ENCODE peak calls at places on chromosomes 12 and 14, in six cellular contexts. One of them, this sample, is unnamed.

GRCh38 chr14:99726538-99727095 is 42.5 kb downstream of the CYP46A1 start:
- DNase-seq in T-helper 9 cell: no peak
- DNase-seq in hypothalamus: no peak
- DNase-seq in PC-3: no peak
- DNase-seq in T-helper 2 cell: no peak
- DNase-seq in ELR: no peak
- DNase-seq in this sample: no peak

GRCh38 chr12:124721501-124722154 is 142.0 kb downstream of the SCARB1 start:
- DNase-seq in T-helper 9 cell: no peak
- DNase-seq in hypothalamus: no peak
- DNase-seq in PC-3: no peak
- DNase-seq in T-helper 2 cell: no peak
- DNase-seq in ELR: no peak
- DNase-seq in this sample: no peak

GRCh38 chr12:25272937-25273526 is 22.3 kb upstream of the KRAS start:
- DNase-seq in T-helper 9 cell: no peak
- DNase-seq in hypothalamus: no peak
- DNase-seq in PC-3: no peak
- DNase-seq in T-helper 2 cell: no peak
- DNase-seq in ELR: no peak
- DNase-seq in this sample: no peak

GRCh38 chr14:34935552-34935951 is 47.2 kb upstream of the SRP54 start:
- DNase-seq in T-helper 9 cell: no peak
- DNase-seq in hypothalamus: no peak
- DNase-seq in PC-3: no peak
- DNase-seq in T-helper 2 cell: no peak
- DNase-seq in ELR: no peak
- DNase-seq in this sample: no peak

GRCh38 chr12:50197297-50197727 is 30.1 kb upstream of the CERS5 start:
- DNase-seq in T-helper 9 cell: no peak
- DNase-seq in hypothalamus: no peak
- DNase-seq in PC-3: no peak
- DNase-seq in T-helper 2 cell: no peak
- DNase-seq in ELR: no peak
- DNase-seq in this sample: no peak

GRCh38 chr12:59940676-59941342 is 345.0 kb downstream of the SLC16A7 start:
- DNase-seq in T-helper 9 cell: no peak
- DNase-seq in hypothalamus: no peak
- DNase-seq in PC-3: no peak
- DNase-seq in T-helper 2 cell: no peak
- DNase-seq in ELR: no peak
- DNase-seq in this sample: no peak

GRCh38 chr12:93569656-93570551 is 2.6 kb upstream of the SOCS2 start:
- DNase-seq in T-helper 9 cell: peak; percentile 69
- DNase-seq in hypothalamus: peak; percentile 42
- DNase-seq in PC-3: peak; percentile 76
- DNase-seq in T-helper 2 cell: peak; percentile 75
- DNase-seq in ELR: peak; percentile 93
- DNase-seq in this sample: peak; percentile 69

GRCh38 chr14:73763396-73763795 is 49.2 kb upstream of the PNMA1 start:
- DNase-seq in T-helper 9 cell: no peak
- DNase-seq in hypothalamus: no peak
- DNase-seq in PC-3: no peak
- DNase-seq in T-helper 2 cell: no peak
- DNase-seq in ELR: no peak
- DNase-seq in this sample: no peak

GRCh38 chr14:51014625-51015024 is 70.3 kb upstream of the PYGL start:
- DNase-seq in T-helper 9 cell: no peak
- DNase-seq in hypothalamus: no peak
- DNase-seq in PC-3: peak; percentile 89
- DNase-seq in T-helper 2 cell: no peak
- DNase-seq in ELR: no peak
- DNase-seq in this sample: peak; percentile 72

GRCh38 chr14:100321473-100322137 is 1.5 kb upstream of the SLC25A47 start:
- DNase-seq in T-helper 9 cell: no peak
- DNase-seq in hypothalamus: no peak
- DNase-seq in PC-3: no peak
- DNase-seq in T-helper 2 cell: no peak
- DNase-seq in ELR: no peak
- DNase-seq in this sample: no peak

GRCh38 chr12:15684896-15685658 is 104.1 kb downstream of the EPS8 start:
- DNase-seq in T-helper 9 cell: no peak
- DNase-seq in hypothalamus: no peak
- DNase-seq in PC-3: no peak
- DNase-seq in T-helper 2 cell: no peak
- DNase-seq in ELR: no peak
- DNase-seq in this sample: no peak

GRCh38 chr14:39232554-39233415 is 930 bp upstream of the MIA2 start:
- DNase-seq in T-helper 9 cell: no peak
- DNase-seq in hypothalamus: no peak
- DNase-seq in PC-3: no peak
- DNase-seq in T-helper 2 cell: peak; percentile 23
- DNase-seq in ELR: peak; percentile 51
- DNase-seq in this sample: peak; percentile 61

GRCh38 chr14:103332143-103332919 is 1.7 kb upstream of the EIF5 start:
- DNase-seq in T-helper 9 cell: no peak
- DNase-seq in hypothalamus: no peak
- DNase-seq in PC-3: no peak
- DNase-seq in T-helper 2 cell: no peak
- DNase-seq in ELR: no peak
- DNase-seq in this sample: no peak

GRCh38 chr14:91125801-91126200 is 11.9 kb downstream of the DGLUCY start:
- DNase-seq in T-helper 9 cell: no peak
- DNase-seq in hypothalamus: no peak
- DNase-seq in PC-3: no peak
- DNase-seq in T-helper 2 cell: no peak
- DNase-seq in ELR: no peak
- DNase-seq in this sample: no peak

This sample was measured in HT1080.